ENCODE peak calls at places on chromosomes 3 and 15, in seven cellular contexts. P, B, Q, A, O, M and R are unnamed samples. For H3K4me1, the result is how much of the 10 kb centered on the place peaks cover.

GRCh38 chr15:85750807-85751730 is 43.7 kb downstream of the KLHL25 start:
- DNase-seq in B (no peak), P (no peak), A (no peak), O (peak), M (no peak), Q (no peak), R (no peak)

GRCh38 chr15:89399070-89399389 is 64.4 kb upstream of the POLG start:
- DNase-seq in P (no peak), O (no peak), A (no peak), B (no peak), M (no peak), Q (no peak), R (no peak)

GRCh38 chr3:54853573-54854404 is 74.1 kb downstream of the LRTM1 start:
- DNase-seq in Q (no peak), B (peak), M (peak), P (peak), A (peak), O (peak), R (peak)

GRCh38 chr15:62506217-62506805 is 341.2 kb upstream of the C2CD4B start:
- DNase-seq in M (no peak), P (peak), O (no peak), Q (no peak), B (peak), A (peak), R (no peak)

GRCh38 chr3:55471522-55472280 is 15.4 kb downstream of the WNT5A start:
- DNase-seq in M (no peak), P (no peak), O (no peak), B (peak), A (no peak), Q (no peak), R (no peak)

GRCh38 chr3:78645628-78646310 is 1122.0 kb downstream of the ROBO1 start:
- DNase-seq in O (no peak), P (peak), B (peak), A (peak), Q (no peak), M (no peak), R (no peak)

GRCh38 chr15:71115567-71116351 is 488 bp downstream of the THSD4 start:
- DNase-seq in B (peak), A (peak), P (peak), Q (no peak), M (peak), O (no peak), R (peak)

GRCh38 chr3:147921044-147921443 is 511.9 kb downstream of the ZIC1 start:
- DNase-seq in P (no peak), M (no peak), B (no peak), A (no peak), Q (no peak), O (no peak), R (no peak)

GRCh38 chr3:177110308-177111254 is 86.7 kb downstream of the TBL1XR1 start:
- DNase-seq in A (no peak), B (no peak), P (no peak), M (no peak), O (no peak), Q (no peak), R (no peak)

GRCh38 chr3:177109688-177110087 is 87.6 kb downstream of the TBL1XR1 start:
- DNase-seq in O (no peak), A (no peak), M (no peak), B (no peak), P (no peak), Q (peak), R (no peak)

GRCh38 chr3:177107840-177108239 is 89.4 kb downstream of the TBL1XR1 start:
- DNase-seq in P (no peak), M (no peak), A (no peak), B (no peak), O (no peak), Q (no peak), R (no peak)

GRCh38 chr3:177106594-177106993 is 90.7 kb downstream of the TBL1XR1 start:
- DNase-seq in A (no peak), M (no peak), Q (no peak), P (no peak), O (no peak), B (no peak), R (no peak)

DNA sequence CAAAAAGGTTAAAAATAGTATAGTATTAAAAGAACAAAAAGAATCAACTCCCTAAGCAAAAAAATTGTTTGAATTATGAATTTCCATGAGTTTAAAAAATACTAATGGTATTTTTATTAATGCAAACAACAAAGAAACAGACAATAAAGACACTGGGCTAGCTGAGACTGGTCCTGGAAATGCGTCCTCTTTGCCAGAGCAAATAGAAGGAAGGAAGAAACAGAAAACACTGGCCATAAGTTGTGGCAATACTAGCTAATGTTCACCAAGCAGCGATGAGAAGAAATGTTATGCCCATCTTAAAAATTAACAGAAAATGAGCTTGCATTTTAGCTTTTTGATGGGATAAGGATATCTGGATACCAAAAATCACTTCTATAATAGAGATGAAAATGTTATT is 88.6 kb downstream of the TBL1XR1 start:
- DNase-seq in P (no peak), M (no peak), Q (no peak), A (no peak), B (no peak), O (no peak), R (no peak)
- H3K4me1 ChIP-seq in P (under half), M (under half), Q (half or more), A (under half), B (under half), O (under half), R (under half)

GRCh38 chr3:69232447-69232846 is 110.1 kb upstream of the LMOD3 start:
- DNase-seq in O (no peak), A (no peak), Q (no peak), M (no peak), B (no peak), P (no peak), R (no peak)

GRCh38 chr3:69239063-69239462 is 116.7 kb upstream of the LMOD3 start:
- DNase-seq in P (no peak), B (no peak), M (no peak), A (no peak), Q (no peak), O (no peak), R (no peak)

GRCh38 chr3:69241769-69242168 is 119.4 kb upstream of the LMOD3 start:
- DNase-seq in M (no peak), A (no peak), P (no peak), Q (peak), O (no peak), B (no peak), R (no peak)

GRCh38 chr3:69240651-69241578 is 118.5 kb upstream of the LMOD3 start:
- DNase-seq in A (peak), B (no peak), P (peak), Q (no peak), O (no peak), M (no peak), R (no peak)

GRCh38 chr3:69236808-69237707 is 114.7 kb upstream of the LMOD3 start:
- DNase-seq in O (no peak), B (peak), P (no peak), Q (no peak), M (no peak), A (no peak), R (no peak)
- H3K4me3 ChIP-seq in O (no peak), B (peak), P (no peak), Q (no peak), M (no peak), A (no peak), R (no peak)

DNA sequence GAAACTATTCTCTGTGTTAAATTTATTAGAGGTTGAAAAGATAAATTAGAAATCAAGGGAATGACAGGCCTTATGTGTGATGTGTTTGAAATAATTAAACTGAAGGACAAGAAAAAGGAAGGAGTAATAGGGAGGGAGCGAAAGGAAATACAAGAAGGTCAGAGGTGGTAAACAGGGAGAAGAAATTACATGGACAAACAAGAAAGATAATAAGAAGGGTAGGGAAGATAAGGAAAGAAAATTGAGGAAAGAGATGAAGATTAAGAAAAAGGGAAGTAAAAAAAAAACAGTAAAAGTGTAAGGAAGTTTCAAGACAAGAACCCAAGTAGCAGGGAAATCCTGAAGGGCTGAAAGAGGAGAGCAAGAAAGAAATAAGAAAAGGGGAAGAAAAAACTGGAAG is 26.2 kb upstream of the ANXA2 start:
- DNase-seq in B (no peak), O (no peak), P (no peak), M (no peak), A (no peak), Q (no peak), R (no peak)
- H3K27ac ChIP-seq in B (no peak), O (no peak), P (peak), M (no peak), A (no peak), Q (no peak), R (no peak)

GRCh38 chr3:172216267-172216666 is 176.9 kb downstream of the FNDC3B start:
- DNase-seq in P (no peak), B (no peak), Q (no peak), M (no peak), A (no peak), O (no peak), R (no peak)

GRCh38 chr3:172217877-172218276 is 178.5 kb downstream of the FNDC3B start:
- DNase-seq in A (no peak), Q (no peak), P (no peak), O (no peak), M (no peak), B (no peak), R (no peak)

GRCh38 chr3:172219750-172220149 is 180.4 kb downstream of the FNDC3B start:
- DNase-seq in M (no peak), P (no peak), Q (no peak), B (no peak), O (no peak), A (no peak), R (no peak)

GRCh38 chr3:172216843-172217404 is 177.5 kb downstream of the FNDC3B start:
- DNase-seq in A (no peak), Q (no peak), O (no peak), P (no peak), B (no peak), M (no peak), R (no peak)

DNA sequence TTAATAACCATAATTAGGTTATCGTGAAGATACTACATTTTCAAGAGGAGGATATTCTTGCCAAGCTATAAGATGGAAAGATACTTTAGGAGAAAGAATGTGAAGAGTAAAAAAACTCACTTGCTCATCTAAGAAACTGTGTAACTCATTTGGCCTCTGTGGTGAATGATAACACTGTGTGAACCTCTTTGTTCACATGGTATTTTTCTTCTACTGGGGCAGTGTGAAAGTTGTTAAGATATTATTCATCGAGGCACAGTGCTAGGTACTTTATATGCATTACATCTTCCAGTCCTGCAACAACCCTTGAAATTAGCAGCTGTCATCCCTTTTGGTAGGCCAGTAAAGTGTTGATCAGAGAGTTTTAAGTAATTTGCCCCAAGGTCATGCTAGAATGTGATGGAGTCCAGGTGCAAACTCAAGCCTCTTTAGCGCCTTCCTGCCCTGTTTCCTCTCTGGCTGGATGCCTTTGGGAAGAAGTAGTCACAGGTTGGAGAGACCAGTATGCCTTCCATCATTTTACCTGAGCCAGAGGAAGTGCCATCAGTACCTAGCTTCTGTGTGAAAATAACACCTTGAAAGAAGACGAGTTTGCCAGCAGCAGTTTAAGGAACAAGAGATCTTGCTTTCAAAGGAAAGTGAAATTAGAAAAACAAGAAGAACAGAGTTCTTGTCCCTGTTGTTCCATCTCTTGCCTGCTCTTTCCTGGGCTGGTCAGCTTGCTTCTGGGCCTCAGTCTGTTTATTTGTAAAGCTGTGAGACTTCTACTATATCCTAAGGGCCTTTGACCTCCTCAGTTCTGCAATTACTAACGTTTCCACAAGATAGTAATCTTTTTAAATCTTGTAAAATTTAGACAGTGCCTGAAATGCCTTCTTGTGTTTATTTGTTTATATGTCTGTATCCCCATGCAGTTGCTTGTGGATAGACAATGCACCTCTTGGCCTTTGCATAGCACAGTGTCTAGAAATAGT is 179.3 kb downstream of the FNDC3B start:
- DNase-seq in P (peak), A (no peak), O (no peak), Q (no peak), M (no peak), B (no peak), R (no peak)
- H3K4me1 ChIP-seq in P (under half), A (half or more), O (under half), Q (under half), M (under half), B (half or more), R (under half)

GRCh38 chr3:187139895-187140253 is 578 bp upstream of the RPL39L start:
- DNase-seq in Q (no peak), O (no peak), A (no peak), B (no peak), P (no peak), M (no peak), R (no peak)
- H3K4me3 ChIP-seq in Q (peak), O (peak), A (no peak), B (peak), P (peak), M (peak), R (no peak)

DNA sequence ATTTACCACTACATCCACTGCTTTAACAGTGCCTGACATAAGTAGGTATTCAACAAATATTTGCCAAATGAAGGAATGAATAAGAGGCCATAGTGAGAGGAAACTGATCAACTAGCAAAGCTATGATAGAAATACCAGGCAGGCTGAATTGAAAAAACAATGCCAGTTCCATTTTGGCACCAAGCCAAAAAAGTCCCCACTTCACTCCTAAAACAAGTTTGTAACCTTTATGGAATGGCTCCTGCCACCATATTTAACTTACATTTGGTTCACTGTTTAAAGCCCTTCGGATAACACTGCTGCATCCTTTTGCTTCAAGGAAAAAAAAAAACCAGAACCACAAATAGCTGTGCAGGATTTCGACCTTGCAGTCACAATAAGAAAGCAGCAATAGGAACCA is 166.1 kb downstream of the FRMD5 start:
- DNase-seq in O (no peak), P (peak), Q (no peak), A (no peak), M (no peak), B (no peak), R (no peak)
- H3K27ac ChIP-seq in O (no peak), P (no peak), Q (no peak), A (no peak), M (no peak), B (no peak), R (no peak)